ENCODE peak calls at places on chromosome 2, in seven cellular contexts. O is uterus; S is MG63; W is OCI-LY7; G is SK-N-SH; B is IMR-90; M is CD4-positive, alpha-beta T cell. J is an unnamed sample.

GRCh38 chr2:75153221-75153620 is 46.1 kb downstream of the TACR1 start:
- DNase-seq in O (no peak), S (no peak), W (no peak), G (no peak), B (no peak), M (no peak), J (no peak)

GRCh38 chr2:43106767-43107527 is 119.5 kb downstream of the ZFP36L2 start:
- DNase-seq in O (no peak), S (peak; percentile 80), W (peak; percentile 60), G (no peak), B (no peak), M (no peak), J (no peak)

GRCh38 chr2:234682492-234683228 is 185.8 kb upstream of the ARL4C start:
- DNase-seq in O (no peak), S (peak; percentile 29), W (no peak), G (no peak), B (peak; percentile 49), M (no peak), J (no peak)

GRCh38 chr2:96114546-96114902 is 1.8 kb downstream of the ADRA2B start:
- DNase-seq in O (no peak), S (no peak), W (no peak), G (no peak), B (no peak), M (no peak), J (no peak)

GRCh38 chr2:157420771-157421323 is 23.0 kb downstream of the CYTIP start:
- DNase-seq in O (no peak), S (no peak), W (no peak), G (no peak), B (peak; percentile 8), M (no peak), J (no peak)

GRCh38 chr2:11524470-11524869 is 9.4 kb upstream of the GREB1 start:
- DNase-seq in O (peak; percentile 88), S (no peak), W (no peak), G (no peak), B (no peak), M (no peak), J (no peak)

GRCh38 chr2:111634050-111634784 is 249.8 kb downstream of the ANAPC1 start:
- DNase-seq in O (no peak), S (no peak), W (no peak), G (no peak), B (peak; percentile 59), M (no peak), J (no peak)

GRCh38 chr2:200335657-200336056 is 29.2 kb downstream of the SPATS2L start:
- DNase-seq in O (no peak), S (peak; percentile 27), W (no peak), G (no peak), B (no peak), M (no peak), J (no peak)

GRCh38 chr2:26477911-26478253 is at the start of gene OTOF:
- DNase-seq in O (no peak), S (peak; percentile 84), W (no peak), G (peak; percentile 66), B (peak; percentile 68), M (no peak), J (no peak)

GRCh38 chr2:66575625-66576371 is 140.9 kb downstream of the MEIS1 start:
- DNase-seq in O (peak; percentile 84), S (peak; percentile 25), W (no peak), G (peak; percentile 69), B (peak; percentile 70), M (no peak), J (no peak)

GRCh38 chr2:112627060-112628040 is 18.4 kb upstream of the SLC20A1 start:
- DNase-seq in O (peak; percentile 66), S (peak; percentile 91), W (no peak), G (no peak), B (peak; percentile 97), M (no peak), J (no peak)

GRCh38 chr2:120448961-120449421 is 103.1 kb downstream of the INHBB start:
- DNase-seq in O (no peak), S (no peak), W (no peak), G (no peak), B (no peak), M (no peak), J (no peak)

GRCh38 chr2:106339608-106340007 is 128.6 kb downstream of the RGPD3 start:
- DNase-seq in O (no peak), S (no peak), W (no peak), G (no peak), B (no peak), M (no peak), J (no peak)

GRCh38 chr2:191582355-191582754 is 95.6 kb upstream of the NABP1 start:
- DNase-seq in O (no peak), S (peak; percentile 59), W (no peak), G (no peak), B (peak; percentile 87), M (no peak), J (no peak)

GRCh38 chr2:217445726-217446125 is 557.1 kb downstream of the TNS1 start:
- DNase-seq in O (no peak), S (no peak), W (no peak), G (no peak), B (no peak), M (no peak), J (no peak)

GRCh38 chr2:217218269-217219140 is 358.6 kb upstream of the TNP1 start:
- DNase-seq in O (no peak), S (peak; percentile 45), W (no peak), G (no peak), B (peak; percentile 87), M (no peak), J (no peak)

GRCh38 chr2:48315847-48316194 is 214.1 kb upstream of the STON1 start:
- DNase-seq in O (no peak), S (no peak), W (peak; percentile 65), G (peak; percentile 39), B (no peak), M (no peak), J (no peak)

GRCh38 chr2:216285641-216286156 is 86.6 kb downstream of the MARCHF4 start:
- DNase-seq in O (no peak), S (no peak), W (no peak), G (peak; percentile 46), B (no peak), M (no peak), J (no peak)

GRCh38 chr2:240836781-240837467 is 16.9 kb upstream of the KIF1A start:
- DNase-seq in O (no peak), S (peak; percentile 76), W (no peak), G (no peak), B (peak; percentile 66), M (no peak), J (no peak)

GRCh38 chr2:194907569-194907968 is 749.5 kb upstream of the SLC39A10 start:
- DNase-seq in O (no peak), S (no peak), W (no peak), G (no peak), B (no peak), M (no peak), J (no peak)

GRCh38 chr2:168613510-168613909 is 157.4 kb downstream of the CERS6 start:
- DNase-seq in O (no peak), S (no peak), W (no peak), G (no peak), B (no peak), M (no peak), J (no peak)
- H3K9me3 ChIP-seq in O (no peaks in the 10 kb centered on the region), S (no peaks in the 10 kb centered on the region), W (no peaks in the 10 kb centered on the region), G (no peaks in the 10 kb centered on the region), B (peaks cover 3% of the 10 kb centered on the region), M (no peaks in the 10 kb centered on the region), J (no peaks in the 10 kb centered on the region)

GRCh38 chr2:62283147-62283546 is 87.2 kb downstream of the B3GNT2 start:
- DNase-seq in O (no peak), S (no peak), W (no peak), G (no peak), B (no peak), M (no peak), J (no peak)
- H3K9me3 ChIP-seq in O (no peaks in the 10 kb centered on the region), S (peaks cover 4% of the 10 kb centered on the region), W (peaks cover 42% of the 10 kb centered on the region), G (no peaks in the 10 kb centered on the region), B (peaks cover 9% of the 10 kb centered on the region), M (peaks cover 14% of the 10 kb centered on the region), J (no peaks in the 10 kb centered on the region)

DNA sequence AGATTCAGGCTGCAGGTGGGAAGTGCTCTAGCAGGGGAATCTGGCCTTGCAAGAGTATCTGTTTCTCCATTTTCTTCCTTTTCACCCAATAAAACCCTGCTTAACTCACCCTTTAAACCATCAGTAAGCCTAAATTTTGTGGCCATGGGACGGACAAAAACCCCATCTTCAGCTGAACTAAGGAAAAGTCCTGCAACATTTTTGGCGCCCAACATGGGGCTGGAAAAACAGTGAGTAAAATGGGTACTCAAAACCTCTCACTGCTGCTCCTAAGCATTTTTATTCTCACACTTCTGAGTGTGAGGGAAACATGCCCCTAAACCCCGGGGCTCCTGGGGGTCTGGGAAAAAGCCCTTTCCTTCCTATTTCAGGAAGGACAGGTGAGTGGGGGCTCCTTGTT is 414.3 kb downstream of the ZNF804A start:
- DNase-seq in O (no peak), S (peak; percentile 13), W (peak; percentile 5), G (no peak), B (peak; percentile 1), M (no peak), J (no peak)
- H3K9me3 ChIP-seq in O (peaks cover 4% of the 10 kb centered on the region), S (peaks cover 18% of the 10 kb centered on the region), W (peaks cover 24% of the 10 kb centered on the region), G (peaks cover 14% of the 10 kb centered on the region), B (peaks cover 13% of the 10 kb centered on the region), M (peaks cover 16% of the 10 kb centered on the region), J (no peaks in the 10 kb centered on the region)

DNA sequence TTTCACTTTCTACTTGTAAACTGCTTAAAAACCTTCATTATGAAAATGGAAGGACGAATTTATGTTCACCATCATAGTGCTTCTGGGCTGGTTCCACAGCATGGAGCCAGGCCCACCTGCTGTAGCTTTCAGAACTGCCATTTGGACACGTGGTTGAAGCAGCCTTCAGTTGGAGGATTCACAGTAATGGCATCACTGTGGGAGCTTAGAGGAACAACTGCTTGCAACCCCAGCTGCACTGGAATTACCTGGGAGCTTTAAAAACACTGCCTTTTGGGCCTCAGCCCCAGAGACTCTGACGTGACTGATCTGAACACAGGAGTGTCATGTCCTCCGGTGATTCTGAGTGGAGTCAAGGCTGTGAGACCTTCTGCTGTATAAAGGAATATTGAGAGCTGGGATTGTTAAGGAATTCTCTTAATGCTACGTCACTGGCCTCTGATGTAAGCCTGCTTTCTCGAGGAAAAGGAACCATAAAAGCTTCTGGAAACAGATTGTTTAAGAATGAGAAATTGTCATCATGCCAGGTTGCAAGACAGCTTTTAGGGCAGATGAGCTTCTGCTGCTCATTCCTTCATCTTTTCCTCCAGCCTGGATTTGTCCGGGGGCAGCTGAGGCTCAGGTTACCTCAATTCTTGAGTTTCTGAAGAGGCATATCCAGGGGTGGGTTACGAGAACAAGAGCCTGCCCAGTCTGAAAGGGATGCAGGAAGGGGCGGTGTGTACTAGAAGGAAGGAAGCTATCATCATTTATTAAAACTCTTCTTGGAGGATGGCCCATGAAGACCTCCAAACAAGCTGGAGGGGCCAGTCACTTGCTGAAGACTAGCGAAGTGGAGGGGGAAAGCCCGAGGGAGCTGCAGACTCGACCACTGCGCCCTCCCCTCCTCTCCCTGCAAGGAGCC is 1.3 kb upstream of the IL1R1 start:
- DNase-seq in O (peak; percentile 58), S (no peak), W (no peak), G (no peak), B (peak; percentile 98), M (no peak), J (no peak)
- H3K9me3 ChIP-seq in O (no peaks in the 10 kb centered on the region), S (peaks cover 12% of the 10 kb centered on the region), W (no peaks in the 10 kb centered on the region), G (no peaks in the 10 kb centered on the region), B (peaks cover 17% of the 10 kb centered on the region), M (peaks cover 27% of the 10 kb centered on the region), J (peaks cover 17% of the 10 kb centered on the region)

J was measured in T-helper 17 cell.